ENCODE peak calls at places on chromosomes 16 and 17, in five cellular contexts. T, S, H, D and Z are unnamed samples. For H3K4me1, the result is how much of the 10 kb centered on the place peaks cover.

GRCh38 chr17:27362503-27362902 is 68.6 kb downstream of the WSB1 start:
- DNase-seq in T (no peak), S (no peak), H (no peak), D (no peak), Z (no peak)

GRCh38 chr17:31492880-31493655 is 101.6 kb downstream of the RAB11FIP4 start:
- DNase-seq in T (no peak), S (peak), H (no peak), D (no peak), Z (peak)

GRCh38 chr16:14364386-14365199 is 265.5 kb downstream of the PARN start:
- DNase-seq in T (no peak), S (no peak), H (no peak), D (peak), Z (no peak)

GRCh38 chr17:73870035-73870434 is 225.8 kb upstream of the SDK2 start:
- DNase-seq in T (no peak), S (no peak), H (no peak), D (no peak), Z (no peak)

GRCh38 chr17:56478836-56479447 is 114.6 kb upstream of the NOG start:
- DNase-seq in T (no peak), S (no peak), H (no peak), D (peak), Z (no peak)

GRCh38 chr17:75652934-75653549 is 13.9 kb downstream of the RECQL5 start:
- DNase-seq in T (no peak), S (no peak), H (no peak), D (peak), Z (no peak)

GRCh38 chr17:2485543-2485942 is 26.1 kb downstream of the METTL16 start:
- DNase-seq in T (no peak), S (no peak), H (no peak), D (no peak), Z (no peak)

GRCh38 chr16:87581867-87582220 is 20.5 kb upstream of the JPH3 start:
- DNase-seq in T (peak), S (no peak), H (peak), D (peak), Z (no peak)

GRCh38 chr16:87723224-87723619 is 42.6 kb downstream of the KLHDC4 start:
- DNase-seq in T (no peak), S (no peak), H (no peak), D (peak), Z (no peak)

GRCh38 chr16:3012246-3012645 is 477 bp upstream of the CLDN9 start:
- DNase-seq in T (peak), S (no peak), H (no peak), D (no peak), Z (no peak)

GRCh38 chr17:47889734-47890529 is 6.1 kb upstream of the SP2 start:
- DNase-seq in T (peak), S (peak), H (peak), D (peak), Z (peak)

GRCh38 chr16:23757937-23758619 is 3.3 kb downstream of the CHP2 start:
- DNase-seq in T (no peak), S (no peak), H (no peak), D (no peak), Z (no peak)

GRCh38 chr16:23753908-23754593 is 775 bp upstream of the CHP2 start:
- DNase-seq in T (no peak), S (no peak), H (no peak), D (no peak), Z (no peak)

GRCh38 chr16:23754594-23755483 is at the start of gene CHP2:
- DNase-seq in T (no peak), S (peak), H (no peak), D (no peak), Z (no peak)

GRCh38 chr16:23755484-23755809 is 621 bp downstream of the CHP2 start:
- DNase-seq in T (no peak), S (no peak), H (no peak), D (no peak), Z (no peak)

GRCh38 chr16:23757116-23757515 is 2.3 kb downstream of the CHP2 start:
- DNase-seq in T (no peak), S (no peak), H (no peak), D (no peak), Z (no peak)
- H3K4me3 ChIP-seq in T (no peak), S (no peak), H (no peak), D (no peak), Z (no peak)

GRCh38 chr17:81065500-81065899 is 30.5 kb downstream of the BAIAP2 start:
- DNase-seq in T (no peak), S (no peak), H (no peak), D (no peak), Z (no peak)

GRCh38 chr17:81066072-81066471 is 31.1 kb downstream of the BAIAP2 start:
- DNase-seq in T (no peak), S (no peak), H (no peak), D (no peak), Z (no peak)

GRCh38 chr17:81068411-81068810 is 33.5 kb downstream of the BAIAP2 start:
- DNase-seq in T (no peak), S (no peak), H (no peak), D (no peak), Z (no peak)

GRCh38 chr17:81067331-81067730 is 32.4 kb downstream of the BAIAP2 start:
- DNase-seq in T (no peak), S (no peak), H (no peak), D (no peak), Z (no peak)

DNA sequence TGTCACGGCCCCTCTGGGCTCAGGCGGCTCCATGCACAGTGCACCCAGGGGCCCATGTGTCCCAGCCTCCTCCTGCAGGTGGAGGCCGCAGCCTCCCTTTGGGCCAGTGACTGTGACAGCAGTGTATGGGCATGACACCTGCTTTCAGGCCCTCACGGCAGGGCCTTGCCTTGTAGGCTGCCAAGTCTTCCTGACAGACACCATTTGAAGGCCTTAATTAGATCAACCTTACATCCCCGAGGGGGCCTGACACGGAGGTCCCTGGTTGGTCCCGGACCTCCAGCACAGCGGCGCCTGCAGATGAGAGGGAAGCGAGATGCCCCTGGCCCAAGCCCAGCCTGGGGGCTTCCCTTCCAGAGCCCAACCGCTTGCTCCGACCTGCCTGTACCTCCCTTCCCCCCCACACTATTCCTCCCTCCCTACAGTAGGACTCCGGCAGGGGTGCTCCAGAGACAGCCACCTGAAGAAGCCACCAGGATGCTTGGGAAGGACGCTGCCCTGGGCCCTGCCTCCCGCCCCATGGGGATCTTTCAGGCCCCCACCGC is 31.9 kb downstream of the BAIAP2 start:
- DNase-seq in T (no peak), S (no peak), H (no peak), D (no peak), Z (no peak)
- H3K27ac ChIP-seq in T (no peak), S (no peak), H (no peak), D (no peak), Z (no peak)

GRCh38 chr17:778096-778495 is 4.0 kb downstream of the GLOD4 start:
- DNase-seq in T (no peak), S (no peak), H (no peak), D (no peak), Z (no peak)
- H3K4me1 ChIP-seq in T (under half), S (under half), H (under half), D (under half), Z (under half)

GRCh38 chr17:21129023-21129681 is 2.4 kb downstream of the DHRS7B start:
- DNase-seq in T (no peak), S (no peak), H (no peak), D (peak), Z (no peak)

GRCh38 chr17:21127508-21128077 is 829 bp downstream of the DHRS7B start:
- DNase-seq in T (no peak), S (no peak), H (no peak), D (no peak), Z (no peak)

GRCh38 chr17:21124096-21124495 is 2.7 kb upstream of the DHRS7B start:
- DNase-seq in T (no peak), S (no peak), H (no peak), D (no peak), Z (no peak)

GRCh38 chr17:21126645-21127507 is at the start of gene DHRS7B:
- DNase-seq in T (peak), S (peak), H (peak), D (peak), Z (peak)

DNA sequence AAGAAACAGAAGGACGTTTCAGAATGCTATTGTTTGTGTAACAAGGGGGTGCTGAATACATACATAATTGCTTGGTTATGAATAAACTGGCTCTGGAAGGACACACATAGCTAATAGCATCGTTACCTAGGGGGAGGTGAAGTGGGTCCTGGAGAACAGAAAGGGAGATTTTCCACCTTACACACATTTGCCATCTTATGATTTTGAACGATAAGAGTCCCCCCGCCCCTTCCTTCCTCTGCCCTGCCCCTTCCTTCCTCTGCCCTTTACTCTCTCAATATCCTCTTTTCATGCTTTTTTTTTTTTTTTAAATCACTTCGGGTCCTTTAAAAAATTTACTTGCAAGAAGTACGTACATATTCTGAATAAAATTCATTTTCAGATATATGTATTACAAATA is 902 bp upstream of the DHRS7B start:
- DNase-seq in T (no peak), S (peak), H (no peak), D (no peak), Z (peak)
- H3K4me3 ChIP-seq in T (no peak), S (peak), H (no peak), D (no peak), Z (peak)

DNA sequence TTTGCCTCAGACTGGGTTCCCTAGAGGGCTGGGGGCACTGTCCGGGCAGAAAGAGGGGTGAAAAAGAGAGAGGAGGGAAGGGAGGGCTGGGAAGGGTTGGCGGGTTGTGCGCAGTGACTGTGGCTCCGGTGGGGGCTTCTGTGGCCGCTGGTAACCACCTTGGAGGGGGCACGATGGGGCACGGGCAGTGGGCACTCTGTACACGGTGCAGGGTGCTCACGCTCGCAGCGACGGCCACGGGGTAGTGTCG is 591 bp downstream of the PLLP start:
- DNase-seq in T (no peak), S (no peak), H (no peak), D (no peak), Z (no peak)
- H3K27ac ChIP-seq in T (peak), S (no peak), H (no peak), D (no peak), Z (no peak)